ENCODE peak calls at places on chromosome 6, in ten cellular contexts. F is endodermal cell, O is A549, P is AG04450, X is right cardiac atrium, S is SK-N-SH, L is HL-60, M is mesendoderm, W is aorta, H is AG04449. I is an unnamed sample.
A peak's percentile ranks its signal among the peaks of the same experiment; 100 is the strongest.

GRCh38 chr6:11011787-11012234 is 32.3 kb downstream of the ELOVL2 start:
- DNase-seq in F (peak; percentile 89), O (peak; percentile 80), P (no peak), X (peak; percentile 19), S (no peak), L (no peak), M (peak; percentile 88), W (no peak), H (no peak), I (no peak)

GRCh38 chr6:108156180-108156937 is 9.5 kb upstream of the NR2E1 start:
- DNase-seq in F (no peak), O (no peak), P (no peak), X (no peak), S (no peak), L (no peak), M (no peak), W (no peak), H (no peak), I (no peak)

GRCh38 chr6:28340310-28340709 is 4.4 kb upstream of the ZSCAN31 start:
- DNase-seq in F (no peak), O (no peak), P (no peak), X (no peak), S (no peak), L (no peak), M (no peak), W (no peak), H (no peak), I (no peak)

GRCh38 chr6:142013286-142013685 is 119.4 kb upstream of the GJE1 start:
- DNase-seq in F (no peak), O (peak; percentile 62), P (peak; percentile 37), X (no peak), S (no peak), L (no peak), M (no peak), W (no peak), H (peak; percentile 81), I (no peak)

GRCh38 chr6:56683882-56684281 is 41.2 kb upstream of the DST start:
- DNase-seq in F (no peak), O (peak; percentile 79), P (peak; percentile 61), X (no peak), S (no peak), L (no peak), M (no peak), W (no peak), H (peak; percentile 86), I (peak; percentile 66)

GRCh38 chr6:57221191-57221935 is 744 bp downstream of the RAB23 start:
- DNase-seq in F (peak; percentile 94), O (peak; percentile 49), P (no peak), X (peak; percentile 63), S (peak; percentile 84), L (no peak), M (peak; percentile 93), W (peak; percentile 80), H (no peak), I (peak; percentile 81)

GRCh38 chr6:137950581-137950980 is 83.5 kb downstream of the TNFAIP3 start:
- DNase-seq in F (no peak), O (no peak), P (no peak), X (no peak), S (no peak), L (no peak), M (no peak), W (no peak), H (no peak), I (no peak)

GRCh38 chr6:41392249-41392648 is 56.8 kb downstream of the NCR2 start:
- DNase-seq in F (no peak), O (no peak), P (no peak), X (no peak), S (no peak), L (no peak), M (no peak), W (no peak), H (no peak), I (no peak)

GRCh38 chr6:21454262-21454661 is 139.3 kb upstream of the SOX4 start:
- DNase-seq in F (no peak), O (no peak), P (no peak), X (no peak), S (no peak), L (no peak), M (no peak), W (no peak), H (no peak), I (no peak)

GRCh38 chr6:70099732-70100131 is 203.2 kb downstream of the COL9A1 start:
- DNase-seq in F (no peak), O (no peak), P (no peak), X (no peak), S (no peak), L (no peak), M (no peak), W (no peak), H (no peak), I (no peak)

GRCh38 chr6:100203391-100203790 is 209.4 kb upstream of the MCHR2 start:
- DNase-seq in F (no peak), O (peak; percentile 86), P (peak; percentile 87), X (no peak), S (no peak), L (peak; percentile 14), M (no peak), W (no peak), H (peak; percentile 95), I (no peak)

GRCh38 chr6:127458190-127458589 is 999 bp downstream of the KIAA0408 start:
- DNase-seq in F (no peak), O (no peak), P (no peak), X (no peak), S (no peak), L (no peak), M (no peak), W (no peak), H (no peak), I (no peak)
- H3K4me3 ChIP-seq in F (no peak overlapping the region), O (no peak overlapping the region), P (no peak overlapping the region), X (peak overlapping the region; percentile 69), S (no peak overlapping the region), L (no peak overlapping the region), M (no peak overlapping the region), W (no peak overlapping the region), H (no peak overlapping the region), I (peak overlapping the region; percentile 47)

GRCh38 chr6:98848539-98849210 is 14.3 kb downstream of the POU3F2 start:
- DNase-seq in F (no peak), O (no peak), P (no peak), X (no peak), S (no peak), L (no peak), M (no peak), W (no peak), H (no peak), I (no peak)
- H3K4me3 ChIP-seq in F (no peak overlapping the region), O (no peak overlapping the region), P (no peak overlapping the region), X (no peak overlapping the region), S (no peak overlapping the region), L (no peak overlapping the region), M (no peak overlapping the region), W (no peak overlapping the region), H (no peak overlapping the region), I (no peak overlapping the region)

GRCh38 chr6:149482542-149483261 is 2.1 kb downstream of the ZC3H12D start:
- DNase-seq in F (no peak), O (no peak), P (no peak), X (no peak), S (no peak), L (peak; percentile 15), M (no peak), W (no peak), H (no peak), I (no peak)

GRCh38 chr6:149487316-149487715 is 2.5 kb upstream of the ZC3H12D start:
- DNase-seq in F (no peak), O (no peak), P (no peak), X (no peak), S (no peak), L (no peak), M (no peak), W (no peak), H (no peak), I (no peak)

GRCh38 chr6:149484733-149485700 is at the start of gene ZC3H12D:
- DNase-seq in F (peak; percentile 75), O (peak; percentile 53), P (no peak), X (peak; percentile 67), S (no peak), L (peak; percentile 44), M (peak; percentile 51), W (peak; percentile 77), H (no peak), I (peak; percentile 51)

GRCh38 chr6:149483302-149483701 is 1.5 kb downstream of the ZC3H12D start:
- DNase-seq in F (no peak), O (no peak), P (no peak), X (no peak), S (no peak), L (no peak), M (no peak), W (no peak), H (no peak), I (no peak)

DNA sequence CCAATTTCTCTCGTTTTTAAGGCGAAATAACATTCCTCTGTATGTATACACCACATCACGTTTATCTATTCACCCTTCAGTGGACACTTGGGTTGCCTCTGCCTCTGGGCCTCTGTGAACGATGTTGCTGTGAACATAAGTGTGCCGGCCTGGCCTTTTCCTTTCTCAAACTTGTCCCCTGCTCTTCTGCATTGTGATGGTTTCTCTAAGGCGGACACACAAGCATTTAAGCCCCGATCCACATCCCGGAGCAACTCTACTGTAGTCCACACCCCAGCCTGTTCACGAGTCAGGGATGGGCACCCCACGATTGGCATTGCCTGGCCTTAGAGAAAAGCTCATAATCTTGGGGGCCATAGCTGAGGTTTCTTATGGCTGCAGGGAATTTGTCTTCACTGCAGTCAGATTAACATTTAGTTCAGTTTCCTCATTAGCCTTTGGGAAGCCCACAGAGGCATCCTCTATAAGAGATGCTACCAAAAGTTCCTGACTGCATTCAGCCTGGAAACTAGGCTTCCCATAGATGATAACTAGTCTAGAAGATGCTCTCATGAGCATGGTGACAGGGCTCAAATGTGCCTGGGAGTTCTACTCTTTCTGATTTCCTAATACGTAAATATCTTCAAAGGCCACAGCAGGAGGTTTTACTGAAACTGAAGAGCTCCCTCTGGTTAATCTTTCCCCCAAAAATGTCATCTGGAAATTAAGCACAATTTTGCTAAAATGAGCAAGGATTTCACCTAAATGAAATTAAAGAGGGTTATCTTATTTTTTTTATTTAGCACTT is 772 bp downstream of the ZC3H12D start:
- DNase-seq in F (no peak), O (no peak), P (no peak), X (no peak), S (no peak), L (no peak), M (no peak), W (no peak), H (no peak), I (no peak)
- H3K4me3 ChIP-seq in F (no peak overlapping the region), O (no peak overlapping the region), P (no peak overlapping the region), X (no peak overlapping the region), S (no peak overlapping the region), L (peak overlapping the region; percentile 33), M (no peak overlapping the region), W (no peak overlapping the region), H (no peak overlapping the region), I (no peak overlapping the region)

DNA sequence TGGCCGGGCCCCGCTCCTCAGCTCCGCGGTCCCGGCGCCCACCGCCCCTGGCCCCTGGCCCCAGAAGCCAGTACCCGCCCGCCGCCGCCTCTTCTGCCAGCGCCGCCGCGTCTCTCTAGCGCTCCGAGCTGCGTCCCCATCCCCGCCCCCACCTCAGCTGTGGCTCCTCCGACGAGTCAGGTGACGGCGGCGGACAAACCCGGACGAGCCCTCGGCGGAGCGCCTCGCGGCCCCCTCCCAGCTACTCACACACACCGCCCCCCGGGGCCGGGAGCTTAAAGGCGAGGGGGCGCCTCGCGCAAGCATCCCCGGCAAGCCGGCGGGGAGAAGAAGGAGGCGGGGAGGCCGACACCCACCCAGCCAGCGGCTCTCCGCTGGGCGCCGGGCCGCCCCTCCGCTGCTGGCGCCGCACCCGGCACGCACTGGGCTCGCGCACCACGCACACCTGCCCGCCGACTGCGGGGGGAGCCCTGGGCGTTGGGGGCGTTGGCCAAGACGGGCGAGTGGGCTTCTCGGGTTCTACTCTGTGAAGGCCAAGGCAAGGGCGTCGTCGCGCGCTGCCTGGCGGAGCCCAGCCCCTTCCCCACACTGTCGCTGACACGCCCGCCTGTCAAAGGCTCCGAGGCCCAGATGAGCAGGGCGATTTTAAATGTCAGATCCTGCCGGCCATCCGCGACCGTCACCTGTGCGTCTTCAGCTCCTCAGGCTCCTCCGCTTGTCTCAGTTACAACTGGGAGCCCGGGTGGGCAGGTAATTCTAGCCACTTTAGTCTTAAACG is at the start of gene SNAP91:
- DNase-seq in F (peak; percentile 93), O (peak; percentile 12), P (no peak), X (peak; percentile 15), S (peak; percentile 95), L (no peak), M (peak; percentile 69), W (peak; percentile 46), H (no peak), I (no peak)
- H3K4me3 ChIP-seq in F (peak within 1 kb of the TSS; percentile 77), O (peak within 1 kb of the TSS; percentile 69), P (peak within 1 kb of the TSS; percentile 32), X (peak within 1 kb of the TSS; percentile 64), S (peak within 1 kb of the TSS; percentile 60), L (peak within 1 kb of the TSS; percentile 2), M (peak within 1 kb of the TSS; percentile 28), W (peak within 1 kb of the TSS; percentile 66), H (peak within 1 kb of the TSS; percentile 44), I (peak within 1 kb of the TSS; percentile 59)

I was measured in tibial artery.